ENCODE peak calls at places on chromosomes 12 and 14, in eight cellular contexts. One of them, this sample, is unnamed.

GRCh38 chr12:16603265-16603915 is 2.6 kb downstream of the LMO3 start:
- DNase-seq in G401: no peak
- DNase-seq in neural crest cell: no peak
- DNase-seq in GM10248: no peak
- DNase-seq in T-helper 2 cell treated with Interferon-gamma antibody and Interleukin-4, amounts not matched to agents 5 μg/mL and 100 μg/mL, for 36 hours: no peak
- DNase-seq in NCI-H526 treated with DMSO at 0.1 percent for 48 hours: no peak
- DNase-seq in D341Med: no peak
- DNase-seq in activated gamma-delta T cell treated with Interleukin-2 at 50 U/mL for 16 hours: no peak
- DNase-seq in this sample: no peak

GRCh38 chr12:80756875-80757274 is 40.2 kb downstream of the MYF5 start:
- DNase-seq in G401: no peak
- DNase-seq in neural crest cell: no peak
- DNase-seq in GM10248: no peak
- DNase-seq in T-helper 2 cell treated with Interferon-gamma antibody and Interleukin-4, amounts not matched to agents 5 μg/mL and 100 μg/mL, for 36 hours: no peak
- DNase-seq in NCI-H526 treated with DMSO at 0.1 percent for 48 hours: no peak
- DNase-seq in D341Med: no peak
- DNase-seq in activated gamma-delta T cell treated with Interleukin-2 at 50 U/mL for 16 hours: no peak
- DNase-seq in this sample: no peak

GRCh38 chr12:49909826-49910225 is 6.1 kb upstream of the FAIM2 start:
- DNase-seq in G401: no peak
- DNase-seq in neural crest cell: peak; percentile 30
- DNase-seq in GM10248: no peak
- DNase-seq in T-helper 2 cell treated with Interferon-gamma antibody and Interleukin-4, amounts not matched to agents 5 μg/mL and 100 μg/mL, for 36 hours: no peak
- DNase-seq in NCI-H526 treated with DMSO at 0.1 percent for 48 hours: no peak
- DNase-seq in D341Med: no peak
- DNase-seq in activated gamma-delta T cell treated with Interleukin-2 at 50 U/mL for 16 hours: no peak
- DNase-seq in this sample: no peak

GRCh38 chr14:52283099-52283498 is 15.6 kb downstream of the PTGDR start:
- DNase-seq in G401: no peak
- DNase-seq in neural crest cell: no peak
- DNase-seq in GM10248: no peak
- DNase-seq in T-helper 2 cell treated with Interferon-gamma antibody and Interleukin-4, amounts not matched to agents 5 μg/mL and 100 μg/mL, for 36 hours: no peak
- DNase-seq in NCI-H526 treated with DMSO at 0.1 percent for 48 hours: no peak
- DNase-seq in D341Med: no peak
- DNase-seq in activated gamma-delta T cell treated with Interleukin-2 at 50 U/mL for 16 hours: no peak
- DNase-seq in this sample: no peak

GRCh38 chr14:68669101-68669500 is 123.8 kb downstream of the ZFP36L1 start:
- DNase-seq in G401: no peak
- DNase-seq in neural crest cell: no peak
- DNase-seq in GM10248: no peak
- DNase-seq in T-helper 2 cell treated with Interferon-gamma antibody and Interleukin-4, amounts not matched to agents 5 μg/mL and 100 μg/mL, for 36 hours: no peak
- DNase-seq in NCI-H526 treated with DMSO at 0.1 percent for 48 hours: no peak
- DNase-seq in D341Med: no peak
- DNase-seq in activated gamma-delta T cell treated with Interleukin-2 at 50 U/mL for 16 hours: no peak
- DNase-seq in this sample: no peak

GRCh38 chr14:80987235-80988032 is 32.0 kb downstream of the TSHR start:
- DNase-seq in G401: peak; percentile 73
- DNase-seq in neural crest cell: peak; percentile 50
- DNase-seq in GM10248: peak; percentile 68
- DNase-seq in T-helper 2 cell treated with Interferon-gamma antibody and Interleukin-4, amounts not matched to agents 5 μg/mL and 100 μg/mL, for 36 hours: peak; percentile 38
- DNase-seq in NCI-H526 treated with DMSO at 0.1 percent for 48 hours: peak; percentile 51
- DNase-seq in D341Med: peak; percentile 76
- DNase-seq in activated gamma-delta T cell treated with Interleukin-2 at 50 U/mL for 16 hours: peak; percentile 60
- DNase-seq in this sample: peak; percentile 75

GRCh38 chr14:99822166-99822527 is 28.9 kb downstream of the EML1 start:
- DNase-seq in G401: no peak
- DNase-seq in neural crest cell: no peak
- DNase-seq in GM10248: no peak
- DNase-seq in T-helper 2 cell treated with Interferon-gamma antibody and Interleukin-4, amounts not matched to agents 5 μg/mL and 100 μg/mL, for 36 hours: no peak
- DNase-seq in NCI-H526 treated with DMSO at 0.1 percent for 48 hours: peak; percentile 64
- DNase-seq in D341Med: no peak
- DNase-seq in activated gamma-delta T cell treated with Interleukin-2 at 50 U/mL for 16 hours: no peak
- DNase-seq in this sample: no peak

GRCh38 chr12:109963743-109964429 is 32.3 kb downstream of the GIT2 start:
- DNase-seq in G401: no peak
- DNase-seq in neural crest cell: no peak
- DNase-seq in GM10248: no peak
- DNase-seq in T-helper 2 cell treated with Interferon-gamma antibody and Interleukin-4, amounts not matched to agents 5 μg/mL and 100 μg/mL, for 36 hours: no peak
- DNase-seq in NCI-H526 treated with DMSO at 0.1 percent for 48 hours: no peak
- DNase-seq in D341Med: no peak
- DNase-seq in activated gamma-delta T cell treated with Interleukin-2 at 50 U/mL for 16 hours: no peak
- DNase-seq in this sample: no peak

GRCh38 chr14:34231626-34232025 is 230.4 kb downstream of the SPTSSA start:
- DNase-seq in G401: no peak
- DNase-seq in neural crest cell: no peak
- DNase-seq in GM10248: no peak
- DNase-seq in T-helper 2 cell treated with Interferon-gamma antibody and Interleukin-4, amounts not matched to agents 5 μg/mL and 100 μg/mL, for 36 hours: no peak
- DNase-seq in NCI-H526 treated with DMSO at 0.1 percent for 48 hours: no peak
- DNase-seq in D341Med: no peak
- DNase-seq in activated gamma-delta T cell treated with Interleukin-2 at 50 U/mL for 16 hours: no peak
- DNase-seq in this sample: no peak

GRCh38 chr14:91254456-91254855 is 10.0 kb upstream of the GPR68 start:
- DNase-seq in G401: no peak
- DNase-seq in neural crest cell: no peak
- DNase-seq in GM10248: no peak
- DNase-seq in T-helper 2 cell treated with Interferon-gamma antibody and Interleukin-4, amounts not matched to agents 5 μg/mL and 100 μg/mL, for 36 hours: no peak
- DNase-seq in NCI-H526 treated with DMSO at 0.1 percent for 48 hours: no peak
- DNase-seq in D341Med: no peak
- DNase-seq in activated gamma-delta T cell treated with Interleukin-2 at 50 U/mL for 16 hours: no peak
- DNase-seq in this sample: no peak

GRCh38 chr12:92290016-92290685 is 144.5 kb upstream of the BTG1 start:
- DNase-seq in G401: peak; percentile 14
- DNase-seq in neural crest cell: no peak
- DNase-seq in GM10248: no peak
- DNase-seq in T-helper 2 cell treated with Interferon-gamma antibody and Interleukin-4, amounts not matched to agents 5 μg/mL and 100 μg/mL, for 36 hours: no peak
- DNase-seq in NCI-H526 treated with DMSO at 0.1 percent for 48 hours: no peak
- DNase-seq in D341Med: no peak
- DNase-seq in activated gamma-delta T cell treated with Interleukin-2 at 50 U/mL for 16 hours: no peak
- DNase-seq in this sample: no peak